ENCODE peak calls at places on chromosome 12, in ten cellular contexts. M, C, K, O, P, Y, S, V, U and W are unnamed samples.

GRCh38 chr12:75571651-75572050 is 60.2 kb upstream of the KRR1 start:
- DNase-seq in M (no peak), C (no peak), K (no peak), O (no peak), P (no peak), Y (no peak), S (no peak), V (peak; percentile 62), U (no peak), W (no peak)

GRCh38 chr12:31322651-31323248 is 3.2 kb downstream of the SINHCAF start:
- DNase-seq in M (no peak), C (no peak), K (no peak), O (no peak), P (no peak), Y (no peak), S (no peak), V (peak; percentile 34), U (no peak), W (no peak)

GRCh38 chr12:107304588-107305532 is 211.5 kb upstream of the CRY1 start:
- DNase-seq in M (no peak), C (no peak), K (no peak), O (no peak), P (no peak), Y (no peak), S (no peak), V (peak; percentile 24), U (no peak), W (no peak)

GRCh38 chr12:64706366-64706765 is 52.8 kb downstream of the GNS start:
- DNase-seq in M (no peak), C (no peak), K (no peak), O (no peak), P (no peak), Y (no peak), S (no peak), V (no peak), U (no peak), W (no peak)

GRCh38 chr12:19846561-19846960 is 407.3 kb downstream of the AEBP2 start:
- DNase-seq in M (peak; percentile 62), C (no peak), K (no peak), O (no peak), P (no peak), Y (no peak), S (no peak), V (peak; percentile 64), U (no peak), W (no peak)

GRCh38 chr12:31227401-31227981 is 98.5 kb downstream of the SINHCAF start:
- DNase-seq in M (no peak), C (no peak), K (no peak), O (no peak), P (no peak), Y (no peak), S (no peak), V (no peak), U (no peak), W (no peak)

GRCh38 chr12:122726056-122726558 is 4.5 kb downstream of the HCAR1 start:
- DNase-seq in M (peak; percentile 62), C (no peak), K (no peak), O (no peak), P (peak; percentile 25), Y (no peak), S (no peak), V (peak; percentile 92), U (no peak), W (peak; percentile 62)

GRCh38 chr12:55996715-55997534 is at the start of gene SUOX:
- DNase-seq in M (peak; percentile 96), C (peak; percentile 97), K (peak; percentile 99), O (peak; percentile 94), P (peak; percentile 65), Y (peak; percentile 98), S (peak; percentile 98), V (peak; percentile 96), U (peak; percentile 97), W (peak; percentile 93)

GRCh38 chr12:84891106-84891838 is 21.3 kb downstream of the SLC6A15 start:
- DNase-seq in M (no peak), C (no peak), K (no peak), O (no peak), P (no peak), Y (no peak), S (no peak), V (no peak), U (no peak), W (no peak)

GRCh38 chr12:95998611-95999300 is 2.6 kb upstream of the HAL start:
- DNase-seq in M (peak; percentile 19), C (no peak), K (peak; percentile 53), O (peak; percentile 10), P (peak; percentile 67), Y (peak; percentile 27), S (peak; percentile 78), V (peak; percentile 40), U (no peak), W (no peak)

GRCh38 chr12:57377103-57377840 is 53.6 kb downstream of the R3HDM2 start:
- DNase-seq in M (no peak), C (no peak), K (no peak), O (no peak), P (no peak), Y (no peak), S (no peak), V (no peak), U (no peak), W (no peak)

GRCh38 chr12:67326637-67327036 is 57.5 kb downstream of the CAND1 start:
- DNase-seq in M (no peak), C (no peak), K (no peak), O (no peak), P (no peak), Y (no peak), S (no peak), V (no peak), U (no peak), W (no peak)

GRCh38 chr12:55965941-55966407 is at the start of gene PMEL:
- DNase-seq in M (no peak), C (no peak), K (no peak), O (no peak), P (no peak), Y (no peak), S (no peak), V (no peak), U (no peak), W (no peak)

GRCh38 chr12:111068281-111068680 is 147.9 kb upstream of the MYL2 start:
- DNase-seq in M (no peak), C (peak; percentile 19), K (no peak), O (no peak), P (peak; percentile 45), Y (no peak), S (no peak), V (no peak), U (no peak), W (no peak)

GRCh38 chr12:76085159-76085868 is 829 bp upstream of the NAP1L1 start:
- DNase-seq in M (no peak), C (no peak), K (no peak), O (no peak), P (peak; percentile 77), Y (peak; percentile 14), S (peak; percentile 13), V (peak; percentile 10), U (no peak), W (no peak)

GRCh38 chr12:116152268-116152667 is 125.2 kb downstream of the MED13L start:
- DNase-seq in M (peak; percentile 87), C (no peak), K (no peak), O (peak; percentile 71), P (peak; percentile 25), Y (peak; percentile 57), S (no peak), V (no peak), U (no peak), W (no peak)
- TF ChIP-seq CTCF in M (no peak), C (no peak), K (no peak), O (no peak), P (no peak), Y (no peak), S (no peak), V (no peak), U (no peak), W (no peak)

GRCh38 chr12:100987552-100988277 is 193.1 kb downstream of the ANO4 start:
- DNase-seq in M (peak; percentile 32), C (no peak), K (no peak), O (peak; percentile 11), P (peak; percentile 3), Y (peak; percentile 23), S (peak; percentile 61), V (peak; percentile 48), U (no peak), W (no peak)
- TF ChIP-seq CTCF in M (peak; percentile 73), C (no peak), K (peak; percentile 42), O (peak; percentile 66), P (no peak), Y (peak; percentile 32), S (peak; percentile 14), V (peak; percentile 56), U (no peak), W (no peak)

GRCh38 chr12:119956047-119956446 is 33.0 kb upstream of the BICDL1 start:
- DNase-seq in M (no peak), C (no peak), K (no peak), O (no peak), P (no peak), Y (no peak), S (no peak), V (no peak), U (no peak), W (no peak)
- TF ChIP-seq CTCF in M (no peak), C (no peak), K (no peak), O (no peak), P (no peak), Y (peak; percentile 8), S (no peak), V (peak; percentile 9), U (no peak), W (no peak)

GRCh38 chr12:7143564-7143963 is 13.4 kb downstream of the CLSTN3 start:
- DNase-seq in M (no peak), C (peak; percentile 9), K (no peak), O (no peak), P (no peak), Y (no peak), S (no peak), V (no peak), U (no peak), W (no peak)

GRCh38 chr12:7146228-7146627 is 16.1 kb downstream of the CLSTN3 start:
- DNase-seq in M (no peak), C (no peak), K (no peak), O (no peak), P (no peak), Y (no peak), S (no peak), V (no peak), U (no peak), W (no peak)

GRCh38 chr12:7145671-7146070 is 15.5 kb downstream of the CLSTN3 start:
- DNase-seq in M (no peak), C (peak; percentile 18), K (no peak), O (no peak), P (no peak), Y (no peak), S (no peak), V (no peak), U (no peak), W (no peak)

GRCh38 chr12:7142809-7143465 is 12.8 kb downstream of the CLSTN3 start:
- DNase-seq in M (no peak), C (peak; percentile 60), K (no peak), O (no peak), P (no peak), Y (no peak), S (no peak), V (no peak), U (no peak), W (no peak)

GRCh38 chr12:7144414-7145120 is 14.4 kb downstream of the CLSTN3 start:
- DNase-seq in M (no peak), C (peak; percentile 28), K (no peak), O (no peak), P (no peak), Y (peak; percentile 21), S (peak; percentile 49), V (no peak), U (no peak), W (no peak)
- TF ChIP-seq CTCF in M (peak; percentile 43), C (peak; percentile 34), K (peak; percentile 53), O (peak; percentile 57), P (peak; percentile 73), Y (peak; percentile 83), S (peak; percentile 17), V (peak; percentile 45), U (peak; percentile 63), W (peak; percentile 71)